ENCODE peak calls at places on chromosomes 12 and 14, in seven cellular contexts. E, W, D, P, A, O and M are unnamed samples.

GRCh38 chr12:96456265-96456974 is 33.0 kb upstream of the CFAP54 start:
- DNase-seq in E (no peak), W (no peak), D (no peak), P (no peak), A (no peak), O (no peak), M (no peak)

GRCh38 chr14:52926994-52927393 is 23.9 kb downstream of the FERMT2 start:
- DNase-seq in E (no peak), W (no peak), D (no peak), P (no peak), A (no peak), O (no peak), M (no peak)

GRCh38 chr14:58752782-58753181 is 115.0 kb downstream of the DACT1 start:
- DNase-seq in E (peak; percentile 88), W (peak; percentile 82), D (no peak), P (no peak), A (no peak), O (peak; percentile 91), M (peak; percentile 84)

GRCh38 chr12:108884116-108885012 is 4.5 kb downstream of the DAO start:
- DNase-seq in E (no peak), W (peak; percentile 69), D (peak; percentile 79), P (peak; percentile 84), A (peak; percentile 17), O (peak; percentile 20), M (peak; percentile 84)

GRCh38 chr12:114194066-114194465 is 211.9 kb downstream of the TBX5 start:
- DNase-seq in E (no peak), W (no peak), D (no peak), P (no peak), A (no peak), O (no peak), M (peak; percentile 37)

GRCh38 chr12:105110851-105111250 is 3.3 kb downstream of the WASHC4 start:
- DNase-seq in E (no peak), W (no peak), D (no peak), P (no peak), A (no peak), O (no peak), M (no peak)

GRCh38 chr14:104344815-104345214 is 206.4 kb downstream of the KIF26A start:
- DNase-seq in E (no peak), W (no peak), D (no peak), P (no peak), A (no peak), O (no peak), M (no peak)

GRCh38 chr14:80992580-80992979 is 37.2 kb downstream of the TSHR start:
- DNase-seq in E (no peak), W (no peak), D (no peak), P (no peak), A (no peak), O (no peak), M (no peak)

GRCh38 chr14:37678916-37679315 is 83.5 kb downstream of the TTC6 start:
- DNase-seq in E (no peak), W (no peak), D (no peak), P (no peak), A (no peak), O (no peak), M (no peak)

GRCh38 chr12:130298322-130298721 is 39.4 kb upstream of the PIWIL1 start:
- DNase-seq in E (no peak), W (no peak), D (no peak), P (no peak), A (no peak), O (no peak), M (no peak)

GRCh38 chr14:64818151-64818550 is 61.6 kb downstream of the SPTB start:
- DNase-seq in E (no peak), W (no peak), D (no peak), P (no peak), A (no peak), O (no peak), M (no peak)

GRCh38 chr14:72962829-72963312 is 36.6 kb downstream of the DCAF4 start:
- DNase-seq in E (no peak), W (no peak), D (no peak), P (no peak), A (no peak), O (no peak), M (no peak)

GRCh38 chr12:48973992-48974673 is 2.6 kb upstream of the WNT10B start:
- DNase-seq in E (peak; percentile 70), W (peak; percentile 53), D (no peak), P (peak; percentile 57), A (no peak), O (peak; percentile 46), M (no peak)

GRCh38 chr14:83548061-83548839 is 1981.7 kb upstream of the FLRT2 start:
- DNase-seq in E (no peak), W (no peak), D (no peak), P (no peak), A (no peak), O (no peak), M (no peak)

GRCh38 chr12:47829584-47829983 is 9.9 kb upstream of the HDAC7 start:
- DNase-seq in E (no peak), W (no peak), D (no peak), P (no peak), A (no peak), O (no peak), M (no peak)